ENCODE peak calls at places on chromosomes 11 and 22, in seven cellular contexts. X is brain microvascular endothelial cell; R is left ventricle myocardium inferior; H is CD8-positive, alpha-beta memory T cell; N is CD4-positive, alpha-beta T cell; S is HL-60; Y is esophagus muscularis mucosa. M is an unnamed sample.

GRCh38 chr22:50611341-50612060 is 10.9 kb downstream of the MAPK8IP2 start:
- DNase-seq in X (no peak), Y (no peak), H (no peak), R (no peak), S (no peak), N (no peak), M (no peak)

GRCh38 chr11:14908214-14908880 is 16.3 kb upstream of the CYP2R1 start:
- DNase-seq in N (peak; percentile 6), H (peak; percentile 36), Y (no peak), R (no peak), S (peak; percentile 45), X (peak; percentile 34), M (peak; percentile 48)

GRCh38 chr11:12767022-12767421 is 92.8 kb downstream of the TEAD1 start:
- DNase-seq in H (no peak), X (no peak), N (no peak), S (no peak), Y (no peak), R (no peak), M (no peak)

GRCh38 chr22:19799322-19800190 is 39.0 kb downstream of the TBX1 start:
- DNase-seq in R (peak; percentile 35), N (no peak), H (no peak), Y (no peak), S (no peak), X (peak; percentile 74), M (no peak)

GRCh38 chr11:118917488-118918127 is 8.1 kb downstream of the BCL9L start:
- DNase-seq in N (no peak), R (peak; percentile 68), X (peak; percentile 83), S (peak; percentile 84), H (peak; percentile 72), Y (no peak), M (peak; percentile 53)

GRCh38 chr11:60193687-60194433 is 11.0 kb upstream of the MS4A6A start:
- DNase-seq in S (peak; percentile 82), N (peak; percentile 38), H (peak; percentile 32), Y (no peak), X (peak; percentile 80), R (no peak), M (peak; percentile 61)

GRCh38 chr11:16956538-16957153 is 57.6 kb downstream of the PLEKHA7 start:
- DNase-seq in X (no peak), H (no peak), S (no peak), N (no peak), Y (no peak), R (no peak), M (no peak)

GRCh38 chr11:115112779-115113178 is 391.4 kb downstream of the CADM1 start:
- DNase-seq in X (no peak), N (no peak), R (no peak), H (no peak), Y (no peak), S (no peak), M (no peak)

GRCh38 chr11:62804310-62805043 is 763 bp downstream of the NXF1 start:
- DNase-seq in Y (no peak), N (no peak), R (no peak), S (no peak), X (peak; percentile 29), H (no peak), M (no peak)

GRCh38 chr22:27820896-27821866 is 19.6 kb upstream of the MN1 start:
- DNase-seq in S (no peak), R (no peak), H (no peak), Y (no peak), N (no peak), X (no peak), M (no peak)

GRCh38 chr11:65429724-65430405 is 7.3 kb downstream of the NEAT1 start:
- DNase-seq in N (no peak), X (peak; percentile 66), H (peak; percentile 54), Y (no peak), R (peak; percentile 72), S (peak; percentile 89), M (no peak)

GRCh38 chr11:60951909-60952741 is at the start of gene SLC15A3:
- DNase-seq in N (no peak), H (peak; percentile 63), X (no peak), S (peak; percentile 92), Y (no peak), R (peak; percentile 71), M (peak; percentile 14)

GRCh38 chr11:59756496-59756840 is 1.3 kb downstream of the STX3 start:
- DNase-seq in X (peak; percentile 25), N (no peak), S (no peak), R (no peak), Y (no peak), H (no peak), M (no peak)

GRCh38 chr11:94623120-94623735 is 56.1 kb downstream of the PIWIL4 start:
- DNase-seq in H (peak; percentile 40), X (peak; percentile 65), Y (no peak), N (peak; percentile 7), R (no peak), S (peak; percentile 61), M (peak; percentile 40)

GRCh38 chr22:45230026-45230845 is 10.5 kb downstream of the KIAA0930 start:
- DNase-seq in N (no peak), X (no peak), H (no peak), S (peak; percentile 93), Y (no peak), R (no peak), M (no peak)

GRCh38 chr11:117720061-117720511 is 76.9 kb downstream of the DSCAML1 start:
- DNase-seq in N (no peak), R (no peak), Y (no peak), H (no peak), S (no peak), X (no peak), M (no peak)

GRCh38 chr11:126645206-126645605 is 289.7 kb downstream of the ST3GAL4 start:
- DNase-seq in N (no peak), Y (no peak), R (no peak), H (no peak), S (no peak), X (no peak), M (no peak)

GRCh38 chr11:126653040-126653439 is 297.6 kb downstream of the ST3GAL4 start:
- DNase-seq in H (no peak), Y (no peak), N (no peak), R (no peak), X (no peak), S (no peak), M (no peak)

GRCh38 chr11:126646701-126647209 is 291.3 kb downstream of the ST3GAL4 start:
- DNase-seq in N (no peak), H (no peak), R (no peak), Y (no peak), S (no peak), X (no peak), M (no peak)

GRCh38 chr11:126647735-126648134 is 292.2 kb downstream of the ST3GAL4 start:
- DNase-seq in Y (no peak), H (no peak), X (peak; percentile 74), S (no peak), R (no peak), N (no peak), M (no peak)
- H3K27ac ChIP-seq in Y (no peak overlapping the region), H (no peak overlapping the region), X (peak overlapping the region; percentile 61), S (no peak overlapping the region), R (no peak overlapping the region), N (no peak overlapping the region), M (no peak overlapping the region)

DNA sequence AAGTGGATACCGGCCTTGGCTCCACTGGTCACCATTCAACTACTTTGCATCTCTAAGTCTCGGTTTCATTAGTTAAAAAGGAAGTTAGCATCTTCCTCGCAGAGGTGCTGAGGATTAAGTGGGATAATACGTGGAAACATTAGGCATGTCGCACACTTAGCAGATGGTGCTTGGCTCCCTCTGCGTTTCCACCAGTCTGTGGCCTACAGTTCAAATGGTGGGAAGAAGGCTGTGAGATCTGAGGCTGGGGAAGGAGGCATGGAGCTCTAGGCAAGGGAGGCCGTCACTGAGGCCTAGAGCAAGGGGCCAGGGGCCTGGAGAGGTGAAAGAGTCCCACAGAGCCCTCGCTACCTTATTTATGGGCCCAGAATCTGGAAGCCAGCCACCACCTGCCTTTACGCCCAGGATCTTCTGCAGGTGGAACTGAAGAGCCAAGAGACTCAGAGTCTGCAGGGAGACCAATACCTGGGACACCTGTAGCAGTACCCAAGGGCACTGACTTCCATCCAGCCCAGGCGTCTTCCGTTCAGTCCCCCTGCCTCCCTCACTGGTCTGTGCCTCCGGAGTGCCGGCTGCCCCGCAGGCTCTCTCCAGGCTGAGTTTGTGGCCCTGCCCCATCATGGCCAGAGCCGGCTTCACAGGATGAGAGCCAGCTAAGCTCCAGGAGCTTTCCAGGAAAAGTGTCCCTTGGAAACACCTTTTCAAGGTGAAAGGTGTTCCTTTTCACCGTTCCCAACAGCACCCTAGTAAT is 66.1 kb upstream of the A4GALT start:
- DNase-seq in Y (no peak), X (no peak), S (no peak), H (no peak), N (no peak), R (no peak), M (no peak)
- H3K27ac ChIP-seq in Y (no peak overlapping the region), X (no peak overlapping the region), S (no peak overlapping the region), H (no peak overlapping the region), N (no peak overlapping the region), R (no peak overlapping the region), M (no peak overlapping the region)

DNA sequence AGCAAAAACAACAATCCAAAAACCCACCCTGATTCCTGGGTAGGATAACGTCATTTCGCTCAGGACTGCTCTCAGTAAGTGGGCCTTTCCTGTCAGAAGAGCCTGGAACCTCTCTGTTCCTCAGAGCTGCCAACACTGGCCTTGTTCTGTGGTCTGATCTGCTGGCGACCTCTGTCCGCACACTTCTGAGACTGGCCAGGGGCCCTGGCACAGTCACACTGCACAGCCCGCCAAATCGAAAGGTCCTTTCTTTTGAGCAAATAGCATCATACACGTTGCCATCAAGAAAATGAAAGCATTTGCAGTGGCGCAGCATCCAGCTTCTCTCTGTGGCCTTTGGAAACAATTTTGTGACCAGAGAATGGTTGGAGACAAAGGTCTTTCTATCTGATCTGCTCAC is 80.1 kb upstream of the SYT13 start:
- DNase-seq in R (no peak), X (no peak), N (no peak), H (no peak), S (no peak), Y (no peak), M (no peak)
- H3K27ac ChIP-seq in R (no peak overlapping the region), X (no peak overlapping the region), N (no peak overlapping the region), H (no peak overlapping the region), S (no peak overlapping the region), Y (no peak overlapping the region), M (no peak overlapping the region)

GRCh38 chr11:114092478-114092877 is 33.0 kb downstream of the ZBTB16 start:
- DNase-seq in X (no peak), N (no peak), R (no peak), Y (no peak), H (no peak), S (no peak), M (no peak)

GRCh38 chr11:114092953-114093352 is 33.4 kb downstream of the ZBTB16 start:
- DNase-seq in N (no peak), Y (no peak), X (no peak), R (no peak), S (no peak), H (no peak), M (no peak)

GRCh38 chr11:114098927-114099326 is 39.4 kb downstream of the ZBTB16 start:
- DNase-seq in N (no peak), Y (no peak), S (no peak), R (no peak), H (no peak), X (no peak), M (no peak)

GRCh38 chr11:114094516-114094915 is 35.0 kb downstream of the ZBTB16 start:
- DNase-seq in H (no peak), N (no peak), R (no peak), S (no peak), Y (no peak), X (no peak), M (no peak)

DNA sequence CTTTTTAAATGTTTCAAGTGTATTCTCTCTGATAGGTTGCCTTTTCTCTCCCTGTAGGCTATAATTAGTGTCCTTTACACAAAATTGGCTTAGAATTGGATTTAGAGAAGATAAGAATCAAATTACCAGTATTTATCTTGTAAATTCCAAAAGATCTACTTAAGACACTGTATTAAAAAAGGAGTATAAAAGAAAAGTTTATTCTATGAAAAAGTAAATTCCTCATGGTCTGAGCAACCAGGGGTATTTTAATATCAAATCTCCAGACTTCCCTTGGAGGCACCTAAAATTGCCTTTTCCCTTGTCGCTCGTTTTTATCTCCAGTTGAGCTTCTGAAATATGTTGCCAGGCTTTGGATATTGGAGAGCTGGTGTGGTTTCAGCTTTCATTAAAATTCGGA is 36.4 kb downstream of the ZBTB16 start:
- DNase-seq in R (no peak), N (no peak), S (no peak), H (no peak), X (no peak), Y (no peak), M (no peak)
- H3K27ac ChIP-seq in R (peak overlapping the region; percentile 6), N (no peak overlapping the region), S (peak overlapping the region; percentile 36), H (no peak overlapping the region), X (no peak overlapping the region), Y (no peak overlapping the region), M (no peak overlapping the region)